ENCODE peak calls at places on chromosome 11, in four cellular contexts. V is kidney tubule cell, E is AG04450, F is Calu3. I is an unnamed sample.

GRCh38 chr11:131206671-131207070 is 163.7 kb upstream of the NTM start:
- DNase-seq in V (peak), E (no peak), F (no peak), I (no peak)

GRCh38 chr11:86717817-86718501 is 45.5 kb upstream of the ME3 start:
- DNase-seq in V (peak), E (no peak), F (no peak), I (no peak)

GRCh38 chr11:85040166-85040565 is 587.0 kb downstream of the DLG2 start:
- DNase-seq in V (no peak), E (peak), F (no peak), I (no peak)

GRCh38 chr11:72626637-72626936 is 47.6 kb downstream of the PDE2A start:
- DNase-seq in V (no peak), E (no peak), F (no peak), I (no peak)

GRCh38 chr11:27545946-27546345 is 39.4 kb upstream of the LIN7C start:
- DNase-seq in V (no peak), E (no peak), F (no peak), I (no peak)

GRCh38 chr11:95985174-95985808 is 61.4 kb upstream of the MTMR2 start:
- DNase-seq in V (no peak), E (no peak), F (no peak), I (no peak)

GRCh38 chr11:34791725-34792124 is 124.5 kb downstream of the APIP start:
- DNase-seq in V (no peak), E (no peak), F (no peak), I (no peak)

GRCh38 chr11:28969832-28970231 is 861.6 kb downstream of the METTL15 start:
- DNase-seq in V (no peak), E (no peak), F (no peak), I (no peak)

GRCh38 chr11:62664405-62665074 is 470 bp downstream of the C11orf98 start:
- DNase-seq in V (peak), E (no peak), F (peak), I (no peak)

GRCh38 chr11:123973816-123974215 is 3.8 kb downstream of the OR10S1 start:
- DNase-seq in V (peak), E (no peak), F (no peak), I (no peak)

GRCh38 chr11:127027000-127027399 is 26.4 kb upstream of the KIRREL3 start:
- DNase-seq in V (no peak), E (no peak), F (no peak), I (no peak)

GRCh38 chr11:72777755-72778278 is 16.0 kb downstream of the STARD10 start:
- DNase-seq in V (no peak), E (no peak), F (no peak), I (no peak)

GRCh38 chr11:34585870-34586654 is 34.8 kb upstream of the EHF start:
- DNase-seq in V (peak), E (peak), F (no peak), I (no peak)

GRCh38 chr11:11763796-11764427 is 77.9 kb upstream of the USP47 start:
- DNase-seq in V (no peak), E (no peak), F (no peak), I (no peak)